ENCODE peak calls at places on chromosomes 4 and X, in nine cellular contexts. L is transverse colon, T is prostate gland, S is A549, Y is heart left ventricle, Q is esophagus squamous epithelium, I is tibial nerve, O is stomach, K is IMR-90. W is an unnamed sample. For H3K4me1, the result is how much of the 10 kb centered on the place peaks cover.

GRCh38 chr4:184833046-184833838 is 7.5 kb upstream of the ACSL1 start:
- DNase-seq in T (no peak), Q (no peak), Y (no peak), O (no peak), I (no peak), S (no peak), L (no peak), K (no peak), W (no peak)

GRCh38 chr4:82268826-82269193 is 105.0 kb downstream of the HNRNPD start:
- DNase-seq in Y (no peak), L (no peak), Q (no peak), I (no peak), K (no peak), O (no peak), T (no peak), S (no peak), W (no peak)

GRCh38 chr4:40971346-40971745 is 221.6 kb downstream of the NSUN7 start:
- DNase-seq in T (no peak), I (no peak), K (no peak), L (no peak), Q (no peak), O (no peak), Y (no peak), S (no peak), W (no peak)

GRCh38 chr4:116244771-116245170 is 840.6 kb downstream of the TRAM1L1 start:
- DNase-seq in T (no peak), Y (no peak), Q (no peak), I (no peak), O (no peak), K (no peak), L (no peak), S (no peak), W (no peak)

GRCh38 chrX:30246769-30247489 is at the start of gene MAGEB1:
- DNase-seq in Q (no peak), T (no peak), I (no peak), O (no peak), Y (no peak), K (no peak), S (no peak), L (no peak), W (no peak)

GRCh38 chr4:174512745-174513144 is 9.5 kb downstream of the HPGD start:
- DNase-seq in I (no peak), L (no peak), S (no peak), O (no peak), K (no peak), T (no peak), Y (no peak), Q (no peak), W (no peak)

GRCh38 chr4:26261400-26261799 is 59.4 kb upstream of the RBPJ start:
- DNase-seq in T (no peak), O (no peak), S (no peak), K (no peak), Y (no peak), L (no peak), I (no peak), Q (no peak), W (no peak)

GRCh38 chrX:15293471-15293870 is 22.0 kb downstream of the ASB11 start:
- DNase-seq in K (no peak), Q (no peak), Y (no peak), O (no peak), T (no peak), L (no peak), S (no peak), I (no peak), W (no peak)

GRCh38 chr4:6953751-6954380 is 44.2 kb downstream of the TBC1D14 start:
- DNase-seq in S (no peak), O (peak), I (no peak), Y (peak), K (peak), Q (no peak), L (peak), T (peak), W (peak)

GRCh38 chr4:54063737-54064316 is 578 bp downstream of the CHIC2 start:
- DNase-seq in Q (peak), S (peak), T (peak), K (no peak), Y (peak), L (peak), O (peak), I (peak), W (peak)
- H3K4me1 ChIP-seq in Q (under half), S (under half), T (under half), K (under half), Y (under half), L (under half), O (under half), I (half or more), W (under half)

DNA sequence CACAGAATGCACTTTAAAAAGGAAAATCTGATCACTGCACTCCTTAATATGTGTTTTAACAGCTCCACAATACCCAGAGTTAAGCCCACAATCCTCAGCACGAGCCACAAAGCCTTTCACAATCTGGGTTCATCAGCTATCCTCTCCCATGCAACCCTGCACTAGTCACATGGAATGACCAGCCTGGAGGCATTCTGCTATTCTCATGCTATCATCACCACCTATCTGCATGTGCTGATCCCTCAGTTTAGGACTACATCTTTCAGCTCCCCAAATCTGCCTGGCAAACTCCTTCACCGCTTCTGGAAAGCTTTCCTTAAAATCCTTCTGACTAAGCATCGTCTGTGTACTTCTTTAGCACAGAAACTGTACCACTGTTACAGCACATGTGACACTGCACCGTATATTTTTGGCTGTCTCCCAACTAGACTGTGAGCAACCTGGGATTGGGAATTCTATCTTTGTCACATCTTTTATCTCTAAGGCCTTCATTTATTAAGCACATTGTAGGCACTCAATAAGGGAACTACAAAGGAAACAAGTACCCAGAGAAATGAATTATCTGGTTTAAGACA is 18.3 kb upstream of the EIF1AX start:
- DNase-seq in I (no peak), K (no peak), O (no peak), L (no peak), Q (no peak), T (no peak), S (no peak), Y (no peak), W (no peak)
- TF ChIP-seq POLR2A in I (no peak), K (no peak), O (no peak), L (no peak), Q (no peak), T (no peak), S (no peak), Y (no peak), W (no peak)

GRCh38 chrX:46648660-46649059 is 75.1 kb downstream of the CHST7 start:
- DNase-seq in L (no peak), Q (no peak), K (no peak), T (no peak), Y (no peak), I (no peak), S (no peak), O (no peak), W (peak)

GRCh38 chrX:46649421-46650260 is 76.1 kb downstream of the CHST7 start:
- DNase-seq in L (peak), Q (no peak), O (peak), T (peak), I (no peak), K (peak), Y (peak), S (no peak), W (peak)

GRCh38 chrX:46653482-46653881 is 79.9 kb downstream of the CHST7 start:
- DNase-seq in L (no peak), O (no peak), K (peak), S (peak), I (no peak), Y (no peak), T (peak), Q (no peak), W (no peak)
- H3K4me1 ChIP-seq in L (under half), O (under half), K (under half), S (under half), I (under half), Y (under half), T (under half), Q (under half), W (under half)

GRCh38 chrX:153333821-153334653 is at the start of gene ZNF275:
- DNase-seq in I (peak), S (peak), T (peak), Y (peak), Q (no peak), O (peak), L (peak), K (peak), W (peak)
- TF ChIP-seq POLR2A in I (peak), S (peak), T (peak), Y (no peak), Q (peak), O (no peak), L (no peak), K (peak), W (peak)

GRCh38 chr4:47499705-47500104 is 14.6 kb downstream of the ATP10D start:
- DNase-seq in Q (no peak), S (no peak), Y (no peak), T (no peak), I (no peak), K (peak), L (no peak), O (no peak), W (no peak)
- H3K4me1 ChIP-seq in Q (under half), S (under half), Y (under half), T (under half), I (under half), K (under half), L (under half), O (under half), W (under half)

DNA sequence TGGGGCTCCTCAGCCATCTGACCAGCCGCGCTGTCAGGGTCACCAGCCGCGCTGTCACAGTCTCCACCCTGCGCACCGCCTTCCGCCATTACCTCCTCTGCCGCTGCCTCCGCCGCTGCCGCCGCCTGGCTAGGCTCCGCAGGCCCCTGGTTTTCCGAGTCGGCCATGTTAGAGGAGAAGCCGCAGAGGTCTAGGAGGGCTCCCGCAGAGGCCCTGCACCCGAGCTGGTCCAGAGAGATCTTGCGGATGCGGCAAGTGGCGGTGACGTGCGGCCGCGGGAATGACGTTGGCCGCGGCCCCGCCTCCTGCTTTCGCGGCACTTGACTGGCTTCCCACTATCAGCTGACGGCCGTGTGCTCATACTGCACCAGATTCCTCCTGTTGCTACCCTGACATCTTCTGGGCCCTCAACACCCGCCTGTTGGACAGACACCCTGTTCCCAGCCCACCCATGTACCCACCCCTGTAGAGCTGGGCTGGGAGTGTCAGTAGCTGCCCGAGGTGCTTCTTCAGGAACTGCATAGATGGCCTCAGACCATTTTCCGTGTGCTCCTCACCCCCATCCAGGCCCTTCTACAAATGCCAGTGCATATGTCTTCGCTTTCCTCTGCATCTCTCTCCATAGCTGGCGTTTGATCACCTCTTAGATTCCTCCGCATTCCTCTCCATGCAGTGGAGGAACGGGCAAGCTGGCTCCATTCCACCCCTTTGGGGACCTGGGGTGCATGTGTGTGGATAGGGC is at the start of gene NAP1L5:
- DNase-seq in S (peak), K (peak), O (peak), T (peak), L (peak), Y (peak), I (peak), Q (no peak), W (peak)
- TF ChIP-seq POLR2A in S (no peak), K (peak), O (no peak), T (peak), L (no peak), Y (no peak), I (peak), Q (peak), W (peak)

DNA sequence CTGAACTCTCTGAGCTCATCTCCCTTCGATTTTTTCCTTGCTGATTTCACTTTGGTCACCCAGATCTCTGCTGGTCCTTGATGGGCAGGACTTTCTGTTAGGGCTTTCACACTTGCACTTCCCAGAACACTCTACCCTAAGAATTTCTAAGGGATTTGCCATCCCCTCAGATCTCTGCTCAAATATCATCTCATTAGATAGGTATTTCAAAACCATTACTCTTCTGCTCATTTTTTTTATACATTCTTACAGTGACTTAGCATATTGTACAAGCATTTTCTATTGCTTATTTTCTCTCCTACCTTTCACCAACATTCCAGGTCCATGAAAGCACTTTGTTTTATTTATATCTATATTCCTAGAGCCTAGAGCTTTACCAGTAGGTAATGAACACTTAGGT is 913.3 kb downstream of the PDHA2 start:
- DNase-seq in L (no peak), O (no peak), Y (no peak), K (no peak), I (no peak), S (no peak), T (no peak), Q (no peak), W (no peak)
- H3K4me1 ChIP-seq in L (under half), O (under half), Y (under half), K (under half), I (under half), S (under half), T (under half), Q (under half), W (under half)

W was measured in thyroid gland.